ENCODE peak calls at places on chromosomes 6 and 20, in four cellular contexts. W is tibial artery, J is H9, S is fibroblast of lung. N is an unnamed sample.

GRCh38 chr20:63706027-63706695 is 1.6 kb downstream of the ARFRP1 start:
- DNase-seq in W (peak; percentile 53), J (no peak), S (no peak), N (no peak)

GRCh38 chr6:11536795-11537194 is 754 bp upstream of the TMEM170B start:
- DNase-seq in W (no peak), J (peak; percentile 39), S (no peak), N (no peak)

GRCh38 chr6:108068182-108068581 is 6.4 kb downstream of the OSTM1 start:
- DNase-seq in W (no peak), J (no peak), S (no peak), N (peak; percentile 2)

GRCh38 chr6:41712651-41713103 is 22.7 kb downstream of the TFEB start:
- DNase-seq in W (peak; percentile 95), J (no peak), S (peak; percentile 51), N (no peak)

GRCh38 chr6:28683945-28684538 is 158.4 kb downstream of the GPX5 start:
- DNase-seq in W (no peak), J (peak; percentile 32), S (peak; percentile 30), N (peak; percentile 29)

GRCh38 chr20:62617711-62618483 is 24.4 kb upstream of the SLCO4A1 start:
- DNase-seq in W (peak; percentile 83), J (no peak), S (peak; percentile 11), N (no peak)

GRCh38 chr20:45781391-45781931 is 10.2 kb downstream of the WFDC3 start:
- DNase-seq in W (peak; percentile 75), J (no peak), S (peak; percentile 96), N (peak; percentile 95)

GRCh38 chr6:128410584-128410983 is 109.8 kb downstream of the PTPRK start:
- DNase-seq in W (no peak), J (no peak), S (no peak), N (no peak)

GRCh38 chr20:61332016-61332975 is 80.2 kb downstream of the CDH4 start:
- DNase-seq in W (no peak), J (no peak), S (peak; percentile 42), N (no peak)

GRCh38 chr6:158853072-158853871 is 34.1 kb upstream of the EZR start:
- DNase-seq in W (no peak), J (peak; percentile 99), S (peak; percentile 98), N (peak; percentile 100)

GRCh38 chr6:17167327-17167979 is 65.6 kb downstream of the STMND1 start:
- DNase-seq in W (no peak), J (peak; percentile 87), S (peak; percentile 70), N (peak; percentile 57)

GRCh38 chr6:158666637-158667359 is 16.9 kb downstream of the SYTL3 start:
- DNase-seq in W (no peak), J (no peak), S (peak; percentile 21), N (no peak)

GRCh38 chr20:57620999-57621398 is 773 bp upstream of the ZBP1 start:
- DNase-seq in W (peak; percentile 52), J (no peak), S (no peak), N (no peak)

GRCh38 chr6:108361312-108361932 is 66.6 kb downstream of the AFG1L start:
- DNase-seq in W (no peak), J (no peak), S (no peak), N (no peak)

GRCh38 chr6:116229287-116229913 is 24.5 kb downstream of the TSPYL4 start:
- DNase-seq in W (peak; percentile 88), J (peak; percentile 97), S (peak; percentile 96), N (no peak)

GRCh38 chr20:4736875-4737274 is 15.2 kb downstream of the PRND start:
- DNase-seq in W (no peak), J (no peak), S (no peak), N (no peak)

GRCh38 chr20:43096471-43096870 is 93.2 kb downstream of the PTPRT start:
- DNase-seq in W (no peak), J (peak; percentile 25), S (no peak), N (no peak)

GRCh38 chr6:70706491-70707123 is 38.9 kb downstream of the SMAP1 start:
- DNase-seq in W (no peak), J (no peak), S (peak; percentile 19), N (peak; percentile 15)

GRCh38 chr6:125232466-125232865 is 69.3 kb downstream of the HDDC2 start:
- DNase-seq in W (no peak), J (no peak), S (peak; percentile 66), N (no peak)

GRCh38 chr6:134026597-134026996 is 25.8 kb downstream of the SLC2A12 start:
- DNase-seq in W (no peak), J (no peak), S (peak; percentile 74), N (no peak)

GRCh38 chr6:78850621-78851020 is 16.7 kb upstream of the IRAK1BP1 start:
- DNase-seq in W (no peak), J (no peak), S (no peak), N (peak; percentile 12)

GRCh38 chr20:35561268-35561667 is 19.4 kb downstream of the ERGIC3 start:
- DNase-seq in W (no peak), J (peak; percentile 75), S (peak; percentile 51), N (no peak)

GRCh38 chr20:58312836-58313235 is 3.3 kb downstream of the RAB22A start:
- DNase-seq in W (no peak), J (no peak), S (no peak), N (peak; percentile 96)

GRCh38 chr20:50918403-50918802 is 12.8 kb downstream of the ADNP start:
- DNase-seq in W (no peak), J (no peak), S (peak; percentile 56), N (no peak)

GRCh38 chr20:29314294-29314693 is 1943.2 kb upstream of the DEFB115 start:
- DNase-seq in W (no peak), J (no peak), S (no peak), N (no peak)

GRCh38 chr20:48791666-48792071 is 36.1 kb downstream of the PREX1 start:
- DNase-seq in W (peak; percentile 76), J (no peak), S (peak; percentile 79), N (no peak)
- H3K27ac ChIP-seq in W (peak overlapping the region; percentile 2), J (no peak overlapping the region), S (no peak overlapping the region), N (no peak overlapping the region)

DNA sequence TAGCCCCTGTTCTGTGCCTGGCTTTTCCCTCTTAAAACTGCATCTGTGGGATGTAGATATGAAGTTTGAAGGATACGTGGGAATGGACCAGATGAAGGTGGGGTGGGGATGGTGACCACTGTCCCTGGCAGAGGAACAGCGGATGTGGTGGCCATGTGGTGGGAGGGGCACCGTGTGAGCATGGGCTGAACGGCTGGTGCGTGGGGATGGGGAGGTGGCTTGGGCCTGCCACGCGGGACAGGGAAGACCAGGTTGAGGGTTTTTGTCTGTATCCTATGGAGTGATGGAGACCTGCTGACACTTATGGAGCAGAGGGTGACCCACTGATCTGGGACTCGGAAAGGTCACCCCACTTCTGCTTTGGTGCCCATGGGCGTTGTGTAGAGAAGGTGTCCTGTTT is 19.2 kb downstream of the PHACTR3 start:
- DNase-seq in W (no peak), J (no peak), S (no peak), N (no peak)
- H3K4me1 ChIP-seq in W (no peaks in the 10 kb centered on the region), J (no peaks in the 10 kb centered on the region), S (no peaks in the 10 kb centered on the region), N (no peaks in the 10 kb centered on the region)

GRCh38 chr6:166514196-166514595 is 72.3 kb downstream of the RAMACL start:
- DNase-seq in W (peak; percentile 59), J (peak; percentile 51), S (no peak), N (no peak)

GRCh38 chr6:166511316-166511715 is 75.2 kb downstream of the RAMACL start:
- DNase-seq in W (no peak), J (no peak), S (no peak), N (no peak)

GRCh38 chr6:166512567-166512966 is 73.9 kb downstream of the RAMACL start:
- DNase-seq in W (peak; percentile 49), J (no peak), S (no peak), N (no peak)

GRCh38 chr6:166516256-166516655 is 70.2 kb downstream of the RAMACL start:
- DNase-seq in W (no peak), J (no peak), S (no peak), N (no peak)

DNA sequence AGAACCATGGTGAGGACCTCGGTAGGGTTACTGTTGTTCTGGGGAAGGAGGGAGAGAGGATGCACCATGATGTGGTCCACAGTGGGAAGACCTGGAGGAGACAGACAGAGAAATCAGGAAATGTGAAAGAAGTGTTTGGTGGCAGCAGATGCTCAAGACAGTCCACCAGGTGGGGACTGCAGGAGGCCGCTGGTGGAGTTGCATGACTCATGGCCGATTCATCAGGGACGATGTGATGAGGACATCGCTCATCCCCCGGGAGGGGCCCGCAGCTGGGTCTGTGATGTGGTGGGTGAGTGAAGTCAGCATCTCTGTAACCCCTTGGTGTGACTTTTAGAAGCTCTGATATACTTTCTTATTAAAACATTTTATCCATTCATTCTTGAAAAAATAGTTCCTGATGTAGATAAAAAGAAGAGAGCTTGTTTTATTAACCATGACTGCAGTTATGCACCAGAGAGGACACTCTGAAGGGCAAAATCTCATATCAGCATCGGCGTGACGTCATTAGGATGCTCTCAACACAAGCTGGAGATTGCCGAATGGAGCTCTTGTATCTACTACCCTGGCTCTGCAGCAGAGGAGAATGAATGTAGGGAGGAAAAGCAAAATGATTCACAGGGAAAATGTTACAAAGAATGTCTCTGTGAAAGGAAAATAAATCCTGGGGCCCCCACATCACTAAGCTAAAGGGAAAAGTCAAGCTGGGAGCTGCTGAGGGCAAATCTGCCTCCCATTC is 71.2 kb downstream of the RAMACL start:
- DNase-seq in W (peak; percentile 49), J (no peak), S (peak; percentile 84), N (peak; percentile 56)
- TF ChIP-seq CTCF in W (no peak), J (peak; percentile 17), S (peak; percentile 48), N (peak; percentile 83)

DNA sequence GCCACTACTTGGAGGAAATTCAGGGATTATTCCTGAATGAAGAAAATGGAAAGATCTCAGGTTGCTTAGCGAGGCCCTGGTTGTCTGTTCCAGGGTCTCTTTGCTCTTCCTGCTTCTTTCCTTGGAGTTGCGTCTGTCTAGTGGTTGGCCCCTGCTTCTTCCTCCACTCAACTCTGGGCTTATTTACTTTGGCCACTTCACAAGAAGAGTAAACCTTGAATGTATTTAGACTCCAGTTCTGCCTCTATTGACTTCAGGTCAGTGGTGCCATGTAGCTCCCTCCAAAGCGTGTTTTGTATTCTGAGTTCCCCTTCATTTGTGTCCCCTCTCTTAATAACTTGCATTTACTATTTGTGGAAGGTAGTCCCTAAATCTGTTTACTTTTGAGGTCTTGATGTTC is 456.5 kb downstream of the UTRN start:
- DNase-seq in W (no peak), J (no peak), S (no peak), N (no peak)
- H3K27ac ChIP-seq in W (no peak overlapping the region), J (no peak overlapping the region), S (no peak overlapping the region), N (no peak overlapping the region)

GRCh38 chr6:152980656-152981055 is 2.2 kb downstream of the FBXO5 start:
- DNase-seq in W (no peak), J (no peak), S (no peak), N (no peak)
- H3K4me1 ChIP-seq in W (peaks cover 10% of the 10 kb centered on the region), J (no peaks in the 10 kb centered on the region), S (peaks cover 12% of the 10 kb centered on the region), N (peaks cover 13% of the 10 kb centered on the region)

N was measured in foreskin keratinocyte.